ENCODE peak calls at places on chromosomes 4 and X, in six cellular contexts. One of them, this sample, is unnamed.

GRCh38 chr4:75552452-75552851 is 3.4 kb upstream of the ODAPH start:
- DNase-seq in PC-3: no peak
- DNase-seq in GM12864: no peak
- DNase-seq in A549: no peak
- DNase-seq in AG09309: no peak
- DNase-seq in spleen: no peak
- DNase-seq in this sample: no peak

GRCh38 chr4:1039493-1040343 is 28.3 kb downstream of the FGFRL1 start:
- DNase-seq in PC-3: peak; percentile 55
- DNase-seq in GM12864: no peak
- DNase-seq in A549: no peak
- DNase-seq in AG09309: no peak
- DNase-seq in spleen: no peak
- DNase-seq in this sample: no peak

GRCh38 chr4:78659665-78660064 is 108.1 kb downstream of the ANXA3 start:
- DNase-seq in PC-3: no peak
- DNase-seq in GM12864: no peak
- DNase-seq in A549: no peak
- DNase-seq in AG09309: no peak
- DNase-seq in spleen: no peak
- DNase-seq in this sample: no peak

GRCh38 chr4:55116450-55116849 is 8.9 kb downstream of the KDR start:
- DNase-seq in PC-3: peak; percentile 46
- DNase-seq in GM12864: no peak
- DNase-seq in A549: no peak
- DNase-seq in AG09309: no peak
- DNase-seq in spleen: no peak
- DNase-seq in this sample: no peak

GRCh38 chr4:84737656-84738055 is 154.7 kb downstream of the CDS1 start:
- DNase-seq in PC-3: no peak
- DNase-seq in GM12864: no peak
- DNase-seq in A549: no peak
- DNase-seq in AG09309: no peak
- DNase-seq in spleen: no peak
- DNase-seq in this sample: no peak

GRCh38 chr4:159540038-159540437 is 437.2 kb downstream of the RAPGEF2 start:
- DNase-seq in PC-3: no peak
- DNase-seq in GM12864: no peak
- DNase-seq in A549: no peak
- DNase-seq in AG09309: no peak
- DNase-seq in spleen: no peak
- DNase-seq in this sample: no peak

GRCh38 chr4:161252520-161253141 is 911.2 kb downstream of the FSTL5 start:
- DNase-seq in PC-3: peak; percentile 60
- DNase-seq in GM12864: peak; percentile 3
- DNase-seq in A549: peak; percentile 11
- DNase-seq in AG09309: no peak
- DNase-seq in spleen: no peak
- DNase-seq in this sample: peak; percentile 15

GRCh38 chr4:80202190-80202711 is 4.9 kb downstream of the PRDM8 start:
- DNase-seq in PC-3: peak; percentile 32
- DNase-seq in GM12864: no peak
- DNase-seq in A549: peak; percentile 63
- DNase-seq in AG09309: no peak
- DNase-seq in spleen: peak; percentile 97
- DNase-seq in this sample: peak; percentile 60

GRCh38 chrX:2829066-2829430 is 318 bp downstream of the GYG2 start:
- DNase-seq in PC-3: no peak
- DNase-seq in GM12864: no peak
- DNase-seq in A549: no peak
- DNase-seq in AG09309: no peak
- DNase-seq in spleen: no peak
- DNase-seq in this sample: no peak

GRCh38 chr4:128572778-128573241 is 236.7 kb upstream of the JADE1 start:
- DNase-seq in PC-3: peak; percentile 38
- DNase-seq in GM12864: no peak
- DNase-seq in A549: no peak
- DNase-seq in AG09309: no peak
- DNase-seq in spleen: no peak
- DNase-seq in this sample: no peak

GRCh38 chr4:84403656-84404055 is 95.4 kb downstream of the NKX6-1 start:
- DNase-seq in PC-3: peak; percentile 47
- DNase-seq in GM12864: no peak
- DNase-seq in A549: no peak
- DNase-seq in AG09309: no peak
- DNase-seq in spleen: no peak
- DNase-seq in this sample: no peak

GRCh38 chrX:96982159-96982558 is 98.5 kb downstream of the RPA4 start:
- DNase-seq in PC-3: no peak
- DNase-seq in GM12864: no peak
- DNase-seq in A549: no peak
- DNase-seq in AG09309: no peak
- DNase-seq in spleen: no peak
- DNase-seq in this sample: no peak

GRCh38 chrX:18390941-18391538 is 34.4 kb upstream of the CDKL5 start:
- DNase-seq in PC-3: peak; percentile 67
- DNase-seq in GM12864: peak; percentile 34
- DNase-seq in A549: peak; percentile 34
- DNase-seq in AG09309: peak; percentile 13
- DNase-seq in spleen: peak; percentile 89
- DNase-seq in this sample: peak; percentile 41

This sample was measured in NCI-H1092.